ENCODE peak calls at places on chromosome 5, in four cellular contexts. One of them, this sample, is unnamed.

GRCh38 chr5:134006119-134006514 is 1.3 kb upstream of the VDAC1 start:
- DNase-seq in Panc1: no peak
- DNase-seq in SJSA1: no peak
- DNase-seq in colonic mucosa: no peak
- DNase-seq in this sample: no peak

GRCh38 chr5:74098456-74098855 is 472.5 kb downstream of the ARHGEF28 start:
- DNase-seq in colonic mucosa: no peak
- DNase-seq in Panc1: no peak
- DNase-seq in SJSA1: no peak
- DNase-seq in this sample: no peak

GRCh38 chr5:148902478-148902877 is 76.1 kb downstream of the ADRB2 start:
- DNase-seq in SJSA1: no peak
- DNase-seq in Panc1: no peak
- DNase-seq in colonic mucosa: no peak
- DNase-seq in this sample: no peak

GRCh38 chr5:123754903-123755302 is 242.9 kb downstream of the CSNK1G3 start:
- DNase-seq in Panc1: no peak
- DNase-seq in SJSA1: no peak
- DNase-seq in colonic mucosa: no peak
- DNase-seq in this sample: no peak

GRCh38 chr5:133229931-133230664 is 178.3 kb downstream of the HSPA4 start:
- DNase-seq in colonic mucosa: no peak
- DNase-seq in SJSA1: no peak
- DNase-seq in Panc1: no peak
- DNase-seq in this sample: no peak

GRCh38 chr5:150322202-150322601 is 19.5 kb upstream of the ARSI start:
- DNase-seq in Panc1: no peak
- DNase-seq in SJSA1: no peak
- DNase-seq in colonic mucosa: no peak
- DNase-seq in this sample: no peak

GRCh38 chr5:135594416-135594960 is 15.7 kb upstream of the CXCL14 start:
- DNase-seq in colonic mucosa: peak; percentile 2
- DNase-seq in SJSA1: peak; percentile 21
- DNase-seq in Panc1: no peak
- DNase-seq in this sample: no peak

GRCh38 chr5:33795532-33795931 is 96.3 kb downstream of the ADAMTS12 start:
- DNase-seq in colonic mucosa: no peak
- DNase-seq in SJSA1: no peak
- DNase-seq in Panc1: no peak
- DNase-seq in this sample: no peak

GRCh38 chr5:65021527-65022226 is 252.9 kb downstream of the CWC27 start:
- DNase-seq in Panc1: no peak
- DNase-seq in SJSA1: no peak
- DNase-seq in colonic mucosa: no peak
- DNase-seq in this sample: no peak

GRCh38 chr5:7884491-7885273 is 15.7 kb downstream of the MTRR start:
- DNase-seq in SJSA1: no peak
- DNase-seq in Panc1: no peak
- DNase-seq in colonic mucosa: no peak
- DNase-seq in this sample: no peak

GRCh38 chr5:23730023-23730422 is 222.6 kb downstream of the PRDM9 start:
- DNase-seq in colonic mucosa: no peak
- DNase-seq in SJSA1: no peak
- DNase-seq in Panc1: no peak
- DNase-seq in this sample: no peak
- H3K9me3 ChIP-seq in colonic mucosa: no peaks in the 10 kb centered on the region
- H3K9me3 ChIP-seq in SJSA1: no peaks in the 10 kb centered on the region
- H3K9me3 ChIP-seq in Panc1: no peaks in the 10 kb centered on the region
- H3K9me3 ChIP-seq in this sample: peaks cover 3% of the 10 kb centered on the region

GRCh38 chr5:141351591-141351990 is 1.7 kb downstream of the PCDHGB1 start:
- DNase-seq in colonic mucosa: no peak
- DNase-seq in Panc1: no peak
- DNase-seq in SJSA1: no peak
- DNase-seq in this sample: no peak
- H3K9me3 ChIP-seq in colonic mucosa: no peaks in the 10 kb centered on the region
- H3K9me3 ChIP-seq in Panc1: no peaks in the 10 kb centered on the region
- H3K9me3 ChIP-seq in SJSA1: peaks cover 19% of the 10 kb centered on the region
- H3K9me3 ChIP-seq in this sample: peaks cover 46% of the 10 kb centered on the region

DNA sequence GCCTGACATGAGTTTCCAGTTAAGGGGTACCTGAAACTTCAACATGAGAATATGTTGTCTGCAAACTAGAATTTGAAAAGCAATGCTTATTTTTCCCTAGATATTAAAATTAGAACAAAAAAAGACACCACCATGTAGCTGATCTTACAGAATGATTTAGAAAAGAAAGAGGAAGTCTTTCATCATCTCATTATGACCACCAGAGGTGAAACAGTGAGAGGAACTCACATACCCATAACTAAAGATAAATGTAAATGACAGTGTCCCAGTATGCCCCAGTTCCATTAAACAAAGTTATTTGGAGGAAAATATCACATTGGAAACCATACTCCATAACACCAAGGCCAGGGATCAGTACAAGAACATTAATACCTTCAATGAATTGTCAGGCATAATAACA is 6.9 kb downstream of the TAF7 start:
- DNase-seq in SJSA1: no peak
- DNase-seq in Panc1: no peak
- DNase-seq in colonic mucosa: no peak
- DNase-seq in this sample: no peak
- H3K9me3 ChIP-seq in SJSA1: peaks cover 36% of the 10 kb centered on the region
- H3K9me3 ChIP-seq in Panc1: peaks cover 65% of the 10 kb centered on the region
- H3K9me3 ChIP-seq in colonic mucosa: peaks cover 14% of the 10 kb centered on the region
- H3K9me3 ChIP-seq in this sample: peaks cover 100% of the 10 kb centered on the region

GRCh38 chr5:2960309-2960708 is 208.8 kb upstream of the IRX2 start:
- DNase-seq in Panc1: no peak
- DNase-seq in SJSA1: no peak
- DNase-seq in colonic mucosa: no peak
- DNase-seq in this sample: no peak
- H3K9me3 ChIP-seq in Panc1: peaks cover 3% of the 10 kb centered on the region
- H3K9me3 ChIP-seq in SJSA1: peaks cover 23% of the 10 kb centered on the region
- H3K9me3 ChIP-seq in colonic mucosa: no peaks in the 10 kb centered on the region
- H3K9me3 ChIP-seq in this sample: peaks cover 67% of the 10 kb centered on the region

GRCh38 chr5:179065703-179066102 is 5.5 kb downstream of the ZNF354C start:
- DNase-seq in colonic mucosa: no peak
- DNase-seq in Panc1: no peak
- DNase-seq in SJSA1: no peak
- DNase-seq in this sample: no peak
- H3K9me3 ChIP-seq in colonic mucosa: no peaks in the 10 kb centered on the region
- H3K9me3 ChIP-seq in Panc1: peaks cover 31% of the 10 kb centered on the region
- H3K9me3 ChIP-seq in SJSA1: peaks cover 54% of the 10 kb centered on the region
- H3K9me3 ChIP-seq in this sample: peaks cover 62% of the 10 kb centered on the region

GRCh38 chr5:79871721-79872120 is 119.3 kb downstream of the MTX3 start:
- DNase-seq in SJSA1: no peak
- DNase-seq in Panc1: no peak
- DNase-seq in colonic mucosa: no peak
- DNase-seq in this sample: no peak
- H3K9me3 ChIP-seq in SJSA1: no peaks in the 10 kb centered on the region
- H3K9me3 ChIP-seq in Panc1: no peaks in the 10 kb centered on the region
- H3K9me3 ChIP-seq in colonic mucosa: no peaks in the 10 kb centered on the region
- H3K9me3 ChIP-seq in this sample: no peaks in the 10 kb centered on the region

GRCh38 chr5:131846536-131846935 is 49.7 kb upstream of the FNIP1 start:
- DNase-seq in colonic mucosa: no peak
- DNase-seq in Panc1: no peak
- DNase-seq in SJSA1: no peak
- DNase-seq in this sample: no peak
- H3K9me3 ChIP-seq in colonic mucosa: no peaks in the 10 kb centered on the region
- H3K9me3 ChIP-seq in Panc1: no peaks in the 10 kb centered on the region
- H3K9me3 ChIP-seq in SJSA1: peaks cover 3% of the 10 kb centered on the region
- H3K9me3 ChIP-seq in this sample: peaks cover 42% of the 10 kb centered on the region

GRCh38 chr5:173667702-173668101 is 51.3 kb upstream of the BOD1 start:
- DNase-seq in Panc1: no peak
- DNase-seq in SJSA1: no peak
- DNase-seq in colonic mucosa: no peak
- DNase-seq in this sample: no peak
- H3K9me3 ChIP-seq in Panc1: no peaks in the 10 kb centered on the region
- H3K9me3 ChIP-seq in SJSA1: no peaks in the 10 kb centered on the region
- H3K9me3 ChIP-seq in colonic mucosa: no peaks in the 10 kb centered on the region
- H3K9me3 ChIP-seq in this sample: no peaks in the 10 kb centered on the region